ENCODE peak calls at places on chromosomes 6 and 20, in ten cellular contexts. G is CD8-positive, alpha-beta T cell; N is upper lobe of right lung; D is HepG2; M is mammary epithelial cell; T is lower lobe of right lung; V is colonic mucosa; K is pancreas; B is keratinocyte; H is body of pancreas. R is an unnamed sample. For H3K36me3, the result is how much of the 10 kb centered on the place peaks cover.

GRCh38 chr6:163565140-163565539 is 150.6 kb downstream of the QKI start:
- DNase-seq in G (no peak), N (no peak), D (no peak), M (no peak), T (no peak), V (no peak), K (no peak), B (no peak), H (no peak), R (no peak)

GRCh38 chr6:52649521-52649920 is 21.4 kb upstream of the TMEM14A start:
- DNase-seq in G (no peak), N (no peak), D (no peak), M (no peak), T (no peak), V (no peak), K (no peak), B (no peak), H (no peak), R (no peak)

GRCh38 chr20:22686097-22686496 is 101.7 kb upstream of the FOXA2 start:
- DNase-seq in G (no peak), N (peak), D (peak), M (peak), T (peak), V (peak), K (no peak), B (no peak), H (peak), R (peak)

GRCh38 chr20:21615617-21616080 is 89.8 kb upstream of the PAX1 start:
- DNase-seq in G (peak), N (peak), D (peak), M (peak), T (peak), V (peak), K (peak), B (peak), H (peak), R (peak)

GRCh38 chr20:46030290-46031013 is 1.4 kb downstream of the SLC12A5 start:
- DNase-seq in G (no peak), N (no peak), D (no peak), M (no peak), T (no peak), V (no peak), K (no peak), B (no peak), H (no peak), R (no peak)

GRCh38 chr6:33205172-33206026 is 944 bp downstream of the HSD17B8 start:
- DNase-seq in G (no peak), N (no peak), D (no peak), M (peak), T (no peak), V (no peak), K (no peak), B (peak), H (no peak), R (no peak)

GRCh38 chr6:147888374-147888773 is 379.9 kb downstream of the SAMD5 start:
- DNase-seq in G (no peak), N (no peak), D (no peak), M (no peak), T (no peak), V (no peak), K (no peak), B (no peak), H (no peak), R (no peak)

GRCh38 chr20:33465536-33466302 is 22.2 kb upstream of the SNTA1 start:
- DNase-seq in G (no peak), N (no peak), D (peak), M (no peak), T (no peak), V (no peak), K (no peak), B (no peak), H (peak), R (no peak)

GRCh38 chr20:35311409-35311808 is 19.2 kb upstream of the FAM83C start:
- DNase-seq in G (no peak), N (no peak), D (no peak), M (peak), T (no peak), V (peak), K (no peak), B (no peak), H (no peak), R (no peak)

GRCh38 chr6:118565317-118565960 is 17.3 kb downstream of the PLN start:
- DNase-seq in G (no peak), N (no peak), D (peak), M (peak), T (no peak), V (no peak), K (no peak), B (no peak), H (peak), R (no peak)

GRCh38 chr6:45163952-45164766 is 164.0 kb upstream of the RUNX2 start:
- DNase-seq in G (no peak), N (no peak), D (no peak), M (peak), T (no peak), V (no peak), K (no peak), B (peak), H (no peak), R (no peak)

GRCh38 chr6:1075880-1076279 is 236.0 kb upstream of the FOXQ1 start:
- DNase-seq in G (no peak), N (no peak), D (peak), M (no peak), T (no peak), V (no peak), K (no peak), B (no peak), H (no peak), R (no peak)

GRCh38 chr6:165049362-165049761 is 260.0 kb downstream of the C6orf118 start:
- DNase-seq in G (no peak), N (no peak), D (peak), M (no peak), T (no peak), V (no peak), K (no peak), B (no peak), H (no peak), R (no peak)

GRCh38 chr6:28158318-28158717 is 16.6 kb downstream of the ZKSCAN8 start:
- DNase-seq in G (no peak), N (no peak), D (no peak), M (no peak), T (no peak), V (no peak), K (no peak), B (no peak), H (no peak), R (no peak)

GRCh38 chr6:108578166-108578565 is 17.4 kb downstream of the FOXO3 start:
- DNase-seq in G (no peak), N (no peak), D (no peak), M (no peak), T (no peak), V (no peak), K (no peak), B (no peak), H (no peak), R (no peak)

GRCh38 chr6:16354692-16355091 is 116.3 kb downstream of the GMPR start:
- DNase-seq in G (no peak), N (no peak), D (no peak), M (no peak), T (no peak), V (no peak), K (no peak), B (no peak), H (no peak), R (no peak)

GRCh38 chr6:16544006-16544405 is 217.3 kb downstream of the ATXN1 start:
- DNase-seq in G (no peak), N (no peak), D (no peak), M (no peak), T (no peak), V (no peak), K (no peak), B (no peak), H (peak), R (peak)

GRCh38 chr6:43600595-43600994 is 24.6 kb downstream of the POLH start:
- DNase-seq in G (no peak), N (no peak), D (no peak), M (no peak), T (no peak), V (no peak), K (no peak), B (no peak), H (no peak), R (no peak)

GRCh38 chr6:155272353-155273222 is 8.8 kb downstream of the CLDN20 start:
- DNase-seq in G (no peak), N (no peak), D (no peak), M (no peak), T (no peak), V (no peak), K (no peak), B (no peak), H (no peak), R (no peak)

DNA sequence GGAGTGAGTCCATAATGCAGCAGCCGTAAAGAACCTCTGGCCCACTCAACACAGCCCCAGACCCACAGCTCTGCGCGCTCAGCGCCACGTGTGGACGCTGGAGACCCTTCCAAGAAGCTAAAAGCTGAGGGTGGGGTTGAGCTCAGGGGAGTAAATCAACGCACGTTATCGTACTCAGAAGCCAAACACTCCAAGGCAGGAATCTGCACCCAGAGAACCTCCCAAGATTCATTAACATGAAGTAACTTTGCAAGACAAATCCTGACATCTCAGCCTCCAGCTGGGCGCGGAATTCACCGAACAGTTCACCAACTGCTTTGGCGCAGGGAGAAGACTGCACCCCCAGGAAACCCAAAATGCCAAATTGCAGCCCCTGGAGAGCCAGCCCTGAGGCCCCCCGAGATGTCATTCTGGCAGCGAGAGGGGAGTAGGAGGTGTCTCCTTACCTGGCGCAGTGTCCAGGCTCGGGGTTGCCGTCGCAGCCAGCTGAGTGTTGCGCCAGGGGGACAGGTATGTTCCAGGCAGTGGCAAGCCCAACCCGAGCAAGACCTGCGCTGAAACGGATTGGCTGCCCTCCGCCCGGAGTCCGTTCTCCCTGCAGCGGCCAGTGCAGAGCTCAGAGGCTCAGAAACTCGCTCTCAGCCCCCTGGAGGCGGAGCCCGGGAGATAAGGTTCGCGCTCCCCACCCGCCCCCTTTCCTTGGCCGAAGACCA is at the start of gene COL21A1:
- DNase-seq in G (no peak), N (peak), D (no peak), M (no peak), T (peak), V (peak), K (peak), B (no peak), H (peak), R (peak)
- TF ChIP-seq CTCF in G (no peak), N (peak), D (no peak), M (no peak), T (peak), V (no peak), K (no peak), B (peak), H (no peak), R (peak)

GRCh38 chr6:41638002-41638800 is at the start of gene MDFI:
- DNase-seq in G (no peak), N (no peak), D (no peak), M (peak), T (no peak), V (no peak), K (no peak), B (no peak), H (no peak), R (no peak)
- H3K36me3 ChIP-seq in G (under half), N (under half), D (under half), M (under half), T (under half), V (under half), K (under half), B (under half), H (under half), R (under half)

GRCh38 chr6:35391240-35391968 is 49.0 kb downstream of the PPARD start:
- DNase-seq in G (no peak), N (no peak), D (no peak), M (peak), T (no peak), V (no peak), K (no peak), B (peak), H (no peak), R (no peak)
- TF ChIP-seq CTCF in G (no peak), N (no peak), D (no peak), M (peak), T (no peak), V (no peak), K (no peak), B (peak), H (no peak), R (no peak)

GRCh38 chr6:35477028-35477427 is 8.8 kb downstream of the RPL10A start:
- DNase-seq in G (no peak), N (no peak), D (peak), M (no peak), T (no peak), V (no peak), K (no peak), B (no peak), H (no peak), R (no peak)

GRCh38 chr6:35474978-35475570 is 6.9 kb downstream of the RPL10A start:
- DNase-seq in G (no peak), N (no peak), D (no peak), M (no peak), T (no peak), V (no peak), K (no peak), B (no peak), H (no peak), R (no peak)

GRCh38 chr6:35474129-35474977 is 6.2 kb downstream of the RPL10A start:
- DNase-seq in G (no peak), N (no peak), D (no peak), M (no peak), T (no peak), V (no peak), K (no peak), B (no peak), H (no peak), R (no peak)

GRCh38 chr6:35475573-35475972 is 7.4 kb downstream of the RPL10A start:
- DNase-seq in G (no peak), N (no peak), D (no peak), M (no peak), T (no peak), V (no peak), K (no peak), B (no peak), H (no peak), R (no peak)

DNA sequence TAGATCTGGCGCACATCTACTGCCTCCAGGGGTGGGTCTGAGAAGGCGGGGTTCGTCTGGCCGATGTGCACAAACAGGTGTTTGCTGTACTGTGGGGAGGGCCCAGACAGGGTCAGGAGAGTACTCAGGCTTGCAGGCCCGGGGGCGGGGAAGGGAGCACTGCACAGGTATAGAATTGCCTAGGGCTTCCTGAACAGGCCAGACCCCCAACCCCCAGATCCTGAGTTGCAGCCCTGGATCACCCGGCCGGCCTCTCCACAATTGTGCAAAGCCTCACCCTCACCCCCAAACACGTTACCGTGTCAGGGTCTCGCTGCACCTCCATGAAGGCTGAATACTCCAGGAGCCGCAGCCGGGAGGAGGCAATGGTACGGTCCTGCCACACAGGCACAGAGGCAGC is 7.8 kb downstream of the RPL10A start:
- DNase-seq in G (no peak), N (no peak), D (no peak), M (no peak), T (no peak), V (no peak), K (no peak), B (no peak), H (no peak), R (no peak)
- H3K36me3 ChIP-seq in G (under half), N (under half), D (under half), M (under half), T (half or more), V (under half), K (under half), B (under half), H (under half), R (half or more)

GRCh38 chr6:46677314-46677654 is 10.4 kb upstream of the TDRD6 start:
- DNase-seq in G (no peak), N (no peak), D (peak), M (no peak), T (no peak), V (no peak), K (no peak), B (no peak), H (no peak), R (no peak)
- TF ChIP-seq CTCF in G (no peak), N (no peak), D (peak), M (peak), T (no peak), V (no peak), K (no peak), B (peak), H (no peak), R (peak)

DNA sequence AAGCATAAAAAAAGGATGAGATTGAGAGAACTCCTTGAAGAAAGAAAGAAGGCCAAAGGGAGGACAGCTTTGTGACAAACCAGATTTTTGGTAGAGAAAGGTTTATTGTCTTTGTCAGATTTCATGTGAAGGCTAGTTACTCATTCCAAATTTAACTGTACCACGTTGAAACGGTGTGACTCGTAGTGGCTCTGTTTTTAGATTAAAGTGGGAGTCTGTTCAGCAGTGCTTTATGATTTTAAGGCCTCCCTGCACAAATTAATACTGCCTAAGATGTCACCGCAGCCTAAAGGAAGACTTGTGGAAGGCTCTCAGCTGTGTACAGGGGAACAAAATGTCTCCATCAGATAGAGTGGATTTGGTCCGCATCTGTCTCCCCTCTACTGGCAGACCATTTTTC is 35.9 kb downstream of the CDC40 start:
- DNase-seq in G (no peak), N (no peak), D (no peak), M (no peak), T (no peak), V (no peak), K (no peak), B (no peak), H (no peak), R (no peak)
- H3K36me3 ChIP-seq in G (half or more), N (half or more), D (under half), M (under half), T (half or more), V (under half), K (under half), B (under half), H (under half), R (half or more)

DNA sequence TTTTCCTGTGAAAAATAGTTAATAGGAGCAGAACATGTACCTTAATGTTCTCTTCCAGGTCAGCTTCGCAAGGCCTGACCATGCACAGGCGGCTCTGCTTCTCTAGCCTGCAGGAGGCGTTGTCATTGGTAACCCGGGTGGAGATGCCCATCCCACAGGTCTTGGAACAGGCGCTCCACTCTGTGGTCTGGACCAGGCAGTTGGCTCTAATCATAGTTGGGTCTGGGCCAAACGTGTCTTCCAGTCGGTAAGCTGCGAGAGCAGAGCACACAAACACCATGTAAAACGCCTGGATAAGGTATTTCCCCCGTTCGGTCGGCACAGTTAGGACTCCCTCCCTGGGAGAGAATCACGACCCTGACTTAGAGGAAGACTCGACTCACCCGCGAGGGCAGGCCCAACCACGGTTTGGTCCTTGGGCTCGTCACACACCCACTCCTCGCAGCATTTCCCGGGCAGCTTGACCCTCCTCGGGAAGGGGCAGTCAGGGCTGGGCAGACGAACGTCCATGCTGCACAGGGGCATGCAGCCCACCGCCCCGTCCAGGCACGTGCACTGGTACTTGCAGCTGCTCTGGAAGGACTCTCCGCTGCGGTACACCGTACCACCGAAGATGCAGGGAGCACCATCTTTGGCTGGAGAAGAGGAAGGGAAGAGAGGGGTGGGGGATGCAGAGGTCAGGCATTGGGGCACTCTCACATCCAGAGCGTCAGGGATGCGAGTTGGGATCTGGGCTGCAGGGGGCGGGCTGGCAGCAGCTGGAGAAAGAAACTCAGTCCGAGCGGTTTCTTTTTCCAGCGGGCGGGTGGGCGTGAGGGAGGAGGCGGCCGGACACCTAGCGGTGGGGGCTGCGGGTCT is 1.0 kb downstream of the CCN2 start:
- DNase-seq in G (no peak), N (peak), D (peak), M (peak), T (peak), V (peak), K (peak), B (no peak), H (peak), R (peak)
- TF ChIP-seq CTCF in G (no peak), N (peak), D (peak), M (peak), T (peak), V (no peak), K (no peak), B (peak), H (peak), R (peak)

DNA sequence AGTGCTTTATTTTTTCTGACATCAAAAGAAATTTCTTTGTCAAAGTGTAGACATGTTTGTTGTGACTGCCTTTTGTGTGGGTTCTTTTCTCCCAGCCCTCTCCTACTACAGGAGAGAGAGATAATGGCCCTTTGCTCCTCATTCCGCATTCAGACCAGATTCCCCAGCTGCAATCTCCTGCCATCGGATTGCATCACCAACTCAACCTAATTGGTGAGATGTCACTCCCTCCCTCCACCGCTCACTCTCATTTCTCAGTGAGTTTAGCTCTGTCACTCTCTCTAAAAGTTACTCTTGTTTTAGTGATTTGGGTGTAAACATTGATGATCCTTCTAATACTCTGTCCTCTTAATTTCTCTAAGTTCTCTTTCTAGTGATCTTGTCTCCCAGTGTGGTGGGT is 22.7 kb downstream of the UTRN start:
- DNase-seq in G (no peak), N (no peak), D (no peak), M (no peak), T (no peak), V (no peak), K (no peak), B (no peak), H (no peak), R (no peak)
- H3K36me3 ChIP-seq in G (under half), N (under half), D (under half), M (under half), T (under half), V (under half), K (under half), B (under half), H (under half), R (under half)

GRCh38 chr6:157670466-157671186 is 152.4 kb upstream of the SNX9 start:
- DNase-seq in G (peak), N (peak), D (no peak), M (no peak), T (no peak), V (peak), K (no peak), B (no peak), H (no peak), R (peak)

GRCh38 chr6:157668690-157669089 is 154.4 kb upstream of the SNX9 start:
- DNase-seq in G (no peak), N (no peak), D (no peak), M (no peak), T (peak), V (no peak), K (no peak), B (no peak), H (no peak), R (no peak)

GRCh38 chr6:157667211-157668033 is 155.6 kb upstream of the SNX9 start:
- DNase-seq in G (peak), N (peak), D (peak), M (peak), T (no peak), V (peak), K (no peak), B (no peak), H (peak), R (no peak)

GRCh38 chr6:157668034-157668401 is 155.0 kb upstream of the SNX9 start:
- DNase-seq in G (no peak), N (no peak), D (no peak), M (no peak), T (no peak), V (no peak), K (no peak), B (no peak), H (no peak), R (no peak)

GRCh38 chr6:157669747-157670216 is 153.3 kb upstream of the SNX9 start:
- DNase-seq in G (no peak), N (peak), D (peak), M (peak), T (peak), V (peak), K (no peak), B (no peak), H (peak), R (peak)
- TF ChIP-seq CTCF in G (no peak), N (peak), D (peak), M (peak), T (no peak), V (no peak), K (no peak), B (peak), H (no peak), R (peak)